ENCODE peak calls at places on chromosomes 4 and X, in five cellular contexts. G, X, C, W and V are unnamed samples.

GRCh38 chrX:151902813-151903591 is 9.7 kb upstream of the MAGEA4 start:
- DNase-seq in X (no peak), G (no peak), W (peak), C (no peak), V (peak)

GRCh38 chr4:26248647-26249046 is 72.2 kb upstream of the RBPJ start:
- DNase-seq in C (no peak), X (no peak), G (no peak), W (peak), V (peak)

GRCh38 chr4:30586850-30587249 is 133.3 kb upstream of the PCDH7 start:
- DNase-seq in C (no peak), X (no peak), G (no peak), W (no peak), V (no peak)

GRCh38 chr4:183468210-183469095 is 24.0 kb downstream of the CDKN2AIP start:
- DNase-seq in X (no peak), C (no peak), W (peak), G (no peak), V (no peak)

GRCh38 chr4:108611360-108611759 is 9.0 kb upstream of the RPL34 start:
- DNase-seq in W (no peak), G (no peak), C (no peak), X (no peak), V (no peak)

GRCh38 chr4:25345880-25346279 is 31.2 kb upstream of the ANAPC4 start:
- DNase-seq in C (no peak), G (no peak), X (no peak), W (no peak), V (no peak)

GRCh38 chr4:77433102-77433733 is 172.4 kb upstream of the CXCL13 start:
- DNase-seq in W (peak), C (no peak), X (peak), G (peak), V (peak)

GRCh38 chrX:151183912-151184565 is 7.7 kb downstream of the GPR50 start:
- DNase-seq in C (no peak), G (no peak), X (peak), W (no peak), V (no peak)

GRCh38 chr4:89142691-89143669 is 31.6 kb downstream of the TIGD2 start:
- DNase-seq in C (no peak), X (no peak), G (no peak), W (no peak), V (no peak)

GRCh38 chr4:79934660-79935059 is 138.4 kb downstream of the ANTXR2 start:
- DNase-seq in X (no peak), C (no peak), G (no peak), W (no peak), V (no peak)

GRCh38 chr4:113773014-113773413 is 11.5 kb upstream of the CAMK2D start:
- DNase-seq in C (no peak), X (no peak), W (no peak), G (no peak), V (no peak)

GRCh38 chr4:170716868-170717267 is 627.1 kb upstream of the AADAT start:
- DNase-seq in G (no peak), X (no peak), W (no peak), C (no peak), V (no peak)

GRCh38 chr4:8796096-8796495 is 75.5 kb downstream of the HMX1 start:
- DNase-seq in G (no peak), W (no peak), C (no peak), X (no peak), V (no peak)

GRCh38 chr4:79353075-79353474 is 27.2 kb upstream of the NAA11 start:
- DNase-seq in C (no peak), W (no peak), X (no peak), G (no peak), V (no peak)

GRCh38 chr4:17941731-17942130 is 79.8 kb downstream of the LCORL start:
- DNase-seq in G (no peak), X (no peak), C (no peak), W (peak), V (no peak)

GRCh38 chrX:76126851-76127250 is 46.0 kb upstream of the PBDC1 start:
- DNase-seq in C (no peak), W (no peak), G (no peak), X (no peak), V (no peak)

GRCh38 chr4:3860061-3860912 is 94.1 kb downstream of the ADRA2C start:
- DNase-seq in W (no peak), C (no peak), G (no peak), X (no peak), V (no peak)

GRCh38 chr4:109495514-109495913 is 61.9 kb downstream of the SEC24B start:
- DNase-seq in G (no peak), X (no peak), C (no peak), W (no peak), V (no peak)

GRCh38 chr4:10107111-10108091 is 9.2 kb downstream of the WDR1 start:
- DNase-seq in X (no peak), G (no peak), C (no peak), W (peak), V (no peak)

GRCh38 chr4:55503164-55503563 is 43.5 kb downstream of the CLOCK start:
- DNase-seq in X (no peak), C (no peak), W (peak), G (no peak), V (no peak)

GRCh38 chr4:42628740-42629139 is 28.2 kb downstream of the ATP8A1 start:
- DNase-seq in G (no peak), C (no peak), X (no peak), W (no peak), V (no peak)

GRCh38 chr4:10023050-10023419 is 1.7 kb upstream of the SLC2A9 start:
- DNase-seq in X (no peak), G (no peak), C (peak), W (no peak), V (no peak)

GRCh38 chr4:131207589-131207988 is 1941.5 kb upstream of the PCDH10 start:
- DNase-seq in W (no peak), G (no peak), C (no peak), X (no peak), V (no peak)

GRCh38 chr4:139718833-139719232 is 53.2 kb downstream of the MGST2 start:
- DNase-seq in C (no peak), W (no peak), G (no peak), X (no peak), V (no peak)

GRCh38 chrX:153061732-153062131 is 5.5 kb downstream of the PNMA3 start:
- DNase-seq in W (peak), X (no peak), G (no peak), C (no peak), V (no peak)

GRCh38 chrX:12210196-12210815 is 72.0 kb downstream of the FRMPD4 start:
- DNase-seq in X (no peak), C (no peak), W (peak), G (no peak), V (no peak)

GRCh38 chrX:41224606-41225005 is 109.4 kb upstream of the DDX3X start:
- DNase-seq in G (no peak), W (no peak), X (no peak), C (no peak), V (no peak)

GRCh38 chr4:150588341-150588740 is 6.4 kb downstream of the MAB21L2 start:
- DNase-seq in C (no peak), G (no peak), X (no peak), W (no peak), V (no peak)

GRCh38 chrX:43581167-43581566 is 74.9 kb upstream of the MAOA start:
- DNase-seq in C (no peak), X (no peak), W (no peak), G (no peak), V (no peak)

GRCh38 chrX:117002981-117003380 is 540.2 kb upstream of the CT83 start:
- DNase-seq in C (no peak), G (no peak), X (no peak), W (no peak), V (no peak)

GRCh38 chrX:40104649-40105015 is 6.9 kb upstream of the BCOR start:
- DNase-seq in X (no peak), C (no peak), G (peak), W (peak), V (peak)

GRCh38 chrX:72057331-72057730 is 74.4 kb downstream of the RTL5 start:
- DNase-seq in W (no peak), C (no peak), G (no peak), X (no peak), V (no peak)

GRCh38 chrX:72062890-72063289 is 68.8 kb downstream of the RTL5 start:
- DNase-seq in C (no peak), W (no peak), X (no peak), G (no peak), V (no peak)

GRCh38 chrX:72057844-72058243 is 73.9 kb downstream of the RTL5 start:
- DNase-seq in G (no peak), X (no peak), W (no peak), C (no peak), V (no peak)

GRCh38 chrX:72061091-72061490 is 70.6 kb downstream of the RTL5 start:
- DNase-seq in X (no peak), G (no peak), C (no peak), W (no peak), V (no peak)

GRCh38 chrX:72060196-72060974 is 71.3 kb downstream of the RTL5 start:
- DNase-seq in C (no peak), X (peak), W (peak), G (peak), V (no peak)
- H3K27ac ChIP-seq in C (no peak), X (no peak), W (no peak), G (no peak), V (no peak)

DNA sequence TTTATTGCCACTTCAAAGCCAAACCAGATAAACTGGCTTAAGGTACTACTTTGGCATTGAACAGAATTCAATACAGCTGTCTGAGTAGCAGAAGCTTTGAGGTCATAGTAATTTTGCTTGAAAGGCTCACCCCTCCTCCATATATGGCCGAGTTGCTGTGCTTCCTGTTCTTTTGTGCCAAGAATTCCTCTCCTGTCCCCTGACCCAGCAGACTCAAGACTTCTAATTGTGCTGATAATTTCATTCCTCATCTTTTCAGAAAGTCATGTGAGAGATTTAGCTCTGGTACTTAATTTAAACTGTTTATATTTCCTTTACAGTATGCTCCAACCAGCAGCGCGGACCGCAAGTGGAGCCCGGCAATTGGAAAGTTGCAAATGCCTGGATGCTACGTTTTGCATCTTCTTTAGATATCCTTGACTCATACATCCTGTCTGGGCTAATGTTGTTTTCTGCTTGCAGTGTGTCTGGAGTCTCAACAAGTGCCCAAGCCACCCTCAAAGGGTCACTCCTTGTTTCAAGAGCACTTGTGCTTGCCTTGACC is 373.4 kb downstream of the PDGFC start:
- DNase-seq in W (peak), X (no peak), G (peak), C (no peak), V (no peak)
- TF ChIP-seq CTCF in W (no peak), X (no peak), G (no peak), C (no peak), V (no peak)

GRCh38 chr4:35520059-35520458 is 724.3 kb downstream of the ARAP2 start:
- DNase-seq in W (no peak), C (no peak), X (no peak), G (no peak), V (no peak)
- H3K27ac ChIP-seq in W (no peak), C (no peak), X (no peak), G (no peak), V (no peak)

DNA sequence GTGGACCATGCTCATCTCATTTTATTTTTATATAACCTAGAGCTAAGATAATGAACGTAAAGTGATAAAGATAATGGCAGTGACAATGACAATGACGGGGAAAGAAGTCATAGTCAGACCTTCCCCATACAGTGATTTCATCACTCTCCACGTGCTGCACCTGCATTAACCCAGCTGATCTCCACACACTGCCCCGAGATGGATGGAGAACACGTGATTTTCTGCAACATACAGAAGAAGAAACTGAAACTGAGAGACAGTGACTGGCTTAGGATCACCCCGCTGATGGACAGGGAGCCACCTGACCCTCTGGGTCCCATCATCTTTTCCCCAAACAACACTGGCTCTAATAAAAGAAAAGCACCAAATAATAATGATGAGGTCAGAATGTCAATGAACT is 22.0 kb downstream of the EVC2 start:
- DNase-seq in C (no peak), G (no peak), X (no peak), W (no peak), V (no peak)
- TF ChIP-seq CTCF in C (no peak), G (no peak), X (no peak), W (no peak), V (no peak)